ENCODE peak calls at places on chromosomes 1 and 21, in nine cellular contexts. S is activated CD8-positive, alpha-beta memory T cell treated with anti-CD3 and anti-CD28 coated beads, Interleukin-2, amount 10 ng/mL, durations not matched to agents 7 days and 5 days; A is CD8-positive, alpha-beta T cell; U is psoas muscle; T is NCI-H2171; G is LHCN-M2; V is OCI-LY7; P is effector memory CD8-positive, alpha-beta T cell; Y is AML-193. E is an unnamed sample.
A peak's percentile ranks its signal among the peaks of the same experiment; 100 is the strongest.

GRCh38 chr1:94803517-94804441 is 16.4 kb upstream of the SLC44A3 start:
- DNase-seq in Y (no peak), U (no peak), A (no peak), T (peak; percentile 1), G (peak; percentile 80), S (no peak), P (no peak), V (no peak), E (no peak)

GRCh38 chr21:46183910-46184624 is at the start of gene SPATC1L:
- DNase-seq in Y (peak; percentile 7), P (no peak), S (peak; percentile 57), U (peak; percentile 75), T (peak; percentile 77), A (peak; percentile 67), G (peak; percentile 67), V (peak; percentile 46), E (no peak)

GRCh38 chr1:82124987-82125638 is 324.4 kb downstream of the ADGRL2 start:
- DNase-seq in Y (no peak), T (no peak), V (no peak), G (no peak), U (no peak), P (no peak), S (no peak), A (no peak), E (no peak)

GRCh38 chr21:8993943-8994639 is 1527.3 kb upstream of the TPTE start:
- DNase-seq in T (no peak), Y (no peak), S (no peak), P (no peak), U (no peak), G (no peak), V (no peak), A (no peak), E (no peak)

GRCh38 chr1:228108055-228108690 is 926 bp downstream of the MRPL55 start:
- DNase-seq in T (no peak), V (no peak), G (no peak), Y (peak; percentile 2), U (no peak), P (no peak), A (no peak), S (no peak), E (no peak)

GRCh38 chr1:161502641-161503393 is 2.4 kb upstream of the FCGR2A start:
- DNase-seq in A (no peak), G (peak; percentile 53), Y (no peak), T (no peak), V (no peak), U (no peak), P (no peak), S (no peak), E (no peak)

GRCh38 chr1:184376359-184376758 is 10.5 kb upstream of the C1orf21 start:
- DNase-seq in T (no peak), P (no peak), V (no peak), A (no peak), G (no peak), S (no peak), Y (no peak), U (no peak), E (no peak)

GRCh38 chr1:77672374-77672773 is 10.1 kb downstream of the ZZZ3 start:
- DNase-seq in T (no peak), U (no peak), S (no peak), Y (no peak), A (no peak), P (no peak), V (no peak), G (no peak), E (no peak)

GRCh38 chr1:119453021-119453420 is 38.1 kb downstream of the HSD3B2 start:
- DNase-seq in P (no peak), V (no peak), Y (no peak), U (peak; percentile 23), T (no peak), A (no peak), G (peak; percentile 82), S (no peak), E (no peak)

GRCh38 chr1:53327183-53327941 is 508 bp downstream of the LRP8 start:
- DNase-seq in S (peak; percentile 77), T (peak; percentile 41), P (peak; percentile 37), G (peak; percentile 21), Y (peak; percentile 8), U (no peak), A (peak; percentile 70), V (peak; percentile 78), E (no peak)

GRCh38 chr1:214991691-214992315 is 90.7 kb upstream of the KCNK2 start:
- DNase-seq in G (no peak), A (no peak), T (no peak), Y (no peak), S (no peak), P (no peak), U (no peak), V (no peak), E (no peak)

GRCh38 chr1:183674339-183674738 is 21.2 kb upstream of the APOBEC4 start:
- DNase-seq in Y (no peak), V (no peak), S (no peak), G (no peak), A (no peak), T (no peak), U (no peak), P (no peak), E (no peak)

GRCh38 chr1:154550657-154551056 is 7.8 kb downstream of the UBE2Q1 start:
- DNase-seq in T (no peak), Y (no peak), S (no peak), A (no peak), P (no peak), V (no peak), G (no peak), U (no peak), E (no peak)

GRCh38 chr1:6019166-6019845 is 26.4 kb upstream of the KCNAB2 start:
- DNase-seq in Y (no peak), V (no peak), G (no peak), S (no peak), A (no peak), T (no peak), P (no peak), U (no peak), E (no peak)

GRCh38 chr1:209800984-209801834 is 4.7 kb downstream of the IRF6 start:
- DNase-seq in Y (no peak), T (no peak), U (peak; percentile 58), P (no peak), G (no peak), V (no peak), A (no peak), S (no peak), E (no peak)

GRCh38 chr1:32406629-32407111 is 12.4 kb upstream of the BSDC1 start:
- DNase-seq in P (no peak), A (no peak), G (no peak), V (no peak), S (no peak), U (no peak), T (no peak), Y (no peak), E (no peak)

GRCh38 chr1:169047074-169047473 is 59.4 kb upstream of the ATP1B1 start:
- DNase-seq in V (no peak), A (no peak), P (no peak), T (no peak), G (no peak), S (no peak), Y (no peak), U (no peak), E (no peak)

GRCh38 chr1:21869620-21870121 is 57.6 kb downstream of the LDLRAD2 start:
- DNase-seq in V (no peak), S (no peak), T (peak; percentile 31), Y (no peak), U (peak; percentile 82), G (peak; percentile 94), P (no peak), A (no peak), E (peak; percentile 94)

GRCh38 chr1:235059221-235059620 is 69.4 kb downstream of the TOMM20 start:
- DNase-seq in T (no peak), P (no peak), A (no peak), U (no peak), S (no peak), V (no peak), G (no peak), Y (no peak), E (no peak)

GRCh38 chr1:67723126-67723525 is 38.1 kb downstream of the GADD45A start:
- DNase-seq in U (no peak), T (no peak), Y (no peak), P (no peak), V (no peak), A (no peak), S (no peak), G (no peak), E (no peak)

GRCh38 chr1:159991513-159991912 is 37.5 kb upstream of the SLAMF9 start:
- DNase-seq in A (no peak), S (no peak), U (no peak), G (peak; percentile 36), V (peak; percentile 8), Y (peak; percentile 83), T (no peak), P (no peak), E (no peak)

GRCh38 chr1:24898152-24898908 is 31.7 kb downstream of the RUNX3 start:
- DNase-seq in A (peak; percentile 71), Y (peak; percentile 46), U (no peak), G (peak; percentile 12), V (peak; percentile 49), P (peak; percentile 42), T (no peak), S (peak; percentile 77), E (peak; percentile 73)

E was measured in 8988T.